ENCODE peak calls at places on chromosomes 5 and 9, in seven cellular contexts. V is HFFc6, J is body of pancreas, S is kidney epithelial cell, Y is upper lobe of right lung, R is SK-N-SH, C is A549. G is an unnamed sample.

GRCh38 chr9:116238751-116239340 is 85.3 kb downstream of the PAPPA start:
- DNase-seq in V (no peak), Y (no peak), R (no peak), S (no peak), J (no peak), C (no peak), G (no peak)

GRCh38 chr9:125409217-125409636 is 147.6 kb downstream of the GAPVD1 start:
- DNase-seq in S (no peak), J (no peak), Y (no peak), C (no peak), V (no peak), R (no peak), G (no peak)

GRCh38 chr5:1508679-1509290 is 15.0 kb downstream of the LPCAT1 start:
- DNase-seq in S (no peak), R (no peak), V (no peak), J (peak; percentile 9), Y (peak; percentile 63), C (no peak), G (no peak)

GRCh38 chr9:115883467-115884329 is 269.9 kb upstream of the PAPPA start:
- DNase-seq in V (peak; percentile 25), R (peak; percentile 19), C (peak; percentile 60), J (peak; percentile 52), S (peak; percentile 25), Y (no peak), G (peak; percentile 30)

GRCh38 chr9:8382777-8383527 is 583.4 kb upstream of the DMAC1 start:
- DNase-seq in J (no peak), Y (no peak), C (no peak), S (no peak), V (no peak), R (no peak), G (no peak)

GRCh38 chr5:133081036-133081435 is 29.2 kb downstream of the HSPA4 start:
- DNase-seq in C (no peak), V (no peak), J (no peak), S (no peak), Y (no peak), R (no peak), G (no peak)

GRCh38 chr5:9545301-9545958 is 445 bp downstream of the SEMA5A start:
- DNase-seq in Y (peak; percentile 67), V (no peak), S (no peak), C (no peak), J (peak; percentile 27), R (peak; percentile 53), G (no peak)

GRCh38 chr9:22256381-22256780 is 190.2 kb upstream of the DMRTA1 start:
- DNase-seq in S (no peak), R (no peak), J (no peak), V (no peak), C (no peak), Y (no peak), G (no peak)

GRCh38 chr5:142981886-142982820 is 212.0 kb downstream of the ARHGAP26 start:
- DNase-seq in V (peak; percentile 82), R (peak; percentile 43), J (peak; percentile 93), C (no peak), S (no peak), Y (peak; percentile 87), G (peak; percentile 83)

GRCh38 chr5:174736351-174736721 is 12.0 kb downstream of the MSX2 start:
- DNase-seq in C (no peak), V (no peak), R (no peak), Y (no peak), S (peak; percentile 28), J (no peak), G (peak; percentile 47)

GRCh38 chr9:134491856-134492255 is 149.7 kb upstream of the COL5A1 start:
- DNase-seq in C (no peak), R (no peak), Y (peak; percentile 49), V (no peak), S (no peak), J (no peak), G (no peak)

GRCh38 chr9:35690447-35691324 is 961 bp upstream of the TPM2 start:
- DNase-seq in J (peak; percentile 70), Y (peak; percentile 83), V (peak; percentile 74), C (peak; percentile 71), S (no peak), R (peak; percentile 90), G (peak; percentile 65)

GRCh38 chr5:169777112-169777511 is 140.0 kb downstream of the DOCK2 start:
- DNase-seq in R (no peak), Y (no peak), C (no peak), S (no peak), V (no peak), J (no peak), G (no peak)

GRCh38 chr5:120139039-120139438 is 325.1 kb upstream of the PRR16 start:
- DNase-seq in V (peak; percentile 91), Y (no peak), S (peak; percentile 75), C (peak; percentile 31), J (peak; percentile 29), R (no peak), G (peak; percentile 96)

GRCh38 chr5:37198066-37198465 is 51.1 kb downstream of the CPLANE1 start:
- DNase-seq in V (no peak), S (no peak), R (no peak), C (no peak), Y (no peak), J (no peak), G (no peak)

GRCh38 chr9:130331573-130331972 is 66.0 kb downstream of the HMCN2 start:
- DNase-seq in C (no peak), Y (peak; percentile 58), S (no peak), R (no peak), J (peak; percentile 37), V (peak; percentile 80), G (peak; percentile 32)

GRCh38 chr9:25678147-25678666 is at the start of gene TUSC1:
- DNase-seq in J (peak; percentile 87), V (no peak), R (peak; percentile 92), Y (peak; percentile 93), C (peak; percentile 19), S (peak; percentile 56), G (peak; percentile 41)

GRCh38 chr5:53478411-53479044 is 1.9 kb upstream of the FST start:
- DNase-seq in C (peak; percentile 64), Y (no peak), R (peak; percentile 56), S (no peak), J (peak; percentile 29), V (peak; percentile 60), G (peak; percentile 73)

GRCh38 chr5:60223342-60223741 is 329.8 kb upstream of the PDE4D start:
- DNase-seq in Y (no peak), R (no peak), V (no peak), C (no peak), J (no peak), S (peak; percentile 34), G (peak; percentile 16)

GRCh38 chr9:19087601-19088000 is 15.1 kb downstream of the HAUS6 start:
- DNase-seq in J (no peak), Y (no peak), R (no peak), V (peak; percentile 38), S (peak; percentile 80), C (no peak), G (peak; percentile 30)

DNA sequence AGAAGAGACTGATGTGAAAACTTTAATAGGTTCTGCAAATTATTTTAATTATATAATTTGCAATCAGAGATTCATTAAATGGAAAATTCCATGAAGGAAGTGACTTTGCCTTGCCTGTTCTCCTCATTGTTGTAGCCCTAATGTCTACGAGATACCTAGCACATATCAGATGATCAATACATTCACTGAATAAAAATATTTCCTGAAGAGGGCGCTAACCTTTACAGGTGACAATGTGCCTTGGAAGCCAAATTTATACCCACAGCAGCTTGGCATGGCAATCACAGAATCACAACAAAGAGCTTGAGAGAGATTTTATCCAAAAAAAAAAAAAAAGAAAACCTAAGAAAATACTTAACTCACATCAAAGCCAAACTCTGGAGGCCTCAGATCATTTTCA is 17.4 kb downstream of the HAUS6 start:
- DNase-seq in C (peak; percentile 37), V (no peak), S (no peak), R (peak; percentile 30), J (no peak), Y (no peak), G (no peak)
- TF ChIP-seq CTCF in C (peak; percentile 50), V (peak; percentile 72), S (peak; percentile 29), R (peak; percentile 61), J (peak; percentile 44), Y (peak; percentile 29), G (no peak)

DNA sequence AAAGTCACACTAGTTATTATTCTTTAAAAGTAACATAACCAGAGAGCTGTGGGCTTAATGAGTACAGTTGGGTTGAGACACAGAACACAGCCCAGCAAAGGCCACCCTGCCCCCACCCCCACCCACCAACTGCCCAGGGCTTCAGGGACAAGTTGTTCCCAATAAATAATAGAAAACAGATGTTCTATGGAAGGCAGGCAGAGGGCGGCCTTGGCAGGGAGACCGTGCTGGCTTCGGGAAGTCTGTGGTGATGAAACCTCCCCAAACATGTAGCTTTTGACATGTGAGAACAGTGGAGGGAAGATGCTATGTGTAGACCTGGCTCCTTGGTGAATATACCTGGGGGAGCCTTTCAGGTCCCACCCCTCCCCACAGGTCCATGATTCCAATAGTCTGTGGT is 10.0 kb downstream of the TRAF1 start:
- DNase-seq in Y (no peak), C (no peak), S (no peak), V (peak; percentile 35), R (peak; percentile 78), J (peak; percentile 58), G (peak; percentile 88)
- TF ChIP-seq CTCF in Y (no peak), C (no peak), S (peak; percentile 3), V (peak; percentile 41), R (peak; percentile 17), J (no peak), G (no peak)

GRCh38 chr5:38738898-38739743 is 106.7 kb upstream of the OSMR start:
- DNase-seq in Y (no peak), C (no peak), J (no peak), V (no peak), S (no peak), R (no peak), G (peak; percentile 67)

GRCh38 chr5:38731461-38731860 is 114.4 kb upstream of the OSMR start:
- DNase-seq in C (no peak), J (no peak), S (no peak), V (no peak), R (no peak), Y (no peak), G (no peak)

GRCh38 chr5:38736089-38736488 is 109.7 kb upstream of the OSMR start:
- DNase-seq in R (no peak), Y (no peak), C (no peak), V (no peak), S (no peak), J (no peak), G (no peak)

DNA sequence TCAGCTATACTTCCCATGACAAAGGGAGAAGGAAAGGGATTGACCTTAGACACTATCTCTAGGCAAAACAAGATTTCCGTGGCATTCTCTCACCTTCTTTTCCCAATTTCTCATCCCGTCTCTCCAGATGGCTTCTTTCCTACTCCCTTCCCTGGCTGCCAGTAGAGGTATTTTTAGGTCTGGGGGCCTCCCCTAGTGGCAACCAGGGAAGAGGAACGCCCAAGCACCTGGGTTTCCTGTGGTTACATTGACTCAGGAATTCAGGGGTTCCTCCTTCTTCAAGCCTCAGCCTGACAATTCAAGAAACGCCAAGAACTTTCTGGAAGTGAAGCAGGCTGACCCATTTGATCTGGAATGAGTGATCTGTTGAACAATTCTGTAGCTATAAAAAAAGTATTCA is 111.5 kb upstream of the OSMR start:
- DNase-seq in V (no peak), Y (no peak), R (no peak), S (no peak), C (no peak), J (no peak), G (no peak)
- TF ChIP-seq CTCF in V (no peak), Y (no peak), R (no peak), S (peak; percentile 24), C (no peak), J (no peak), G (no peak)

GRCh38 chr5:155794801-155795200 is 532.2 kb upstream of the SGCD start:
- DNase-seq in C (no peak), R (no peak), Y (no peak), V (no peak), J (no peak), S (no peak), G (no peak)
- TF ChIP-seq CTCF in C (no peak), R (no peak), Y (no peak), V (no peak), J (no peak), S (no peak), G (no peak)